ENCODE peak calls at places on chromosomes 4 and X, in six cellular contexts. One of them, this sample, is unnamed.

GRCh38 chr4:48575964-48576363 is 85.9 kb downstream of the ZAR1 start:
- DNase-seq in CD8-positive, alpha-beta T cell: no peak
- DNase-seq in NCI-H748 treated with DMSO at 0.1 percent for 48 hours: no peak
- DNase-seq in neural crest cell: no peak
- DNase-seq in NCI-H1105 treated with DMSO at 0.1 percent for 48 hours: no peak
- DNase-seq in posterior cingulate gyrus: no peak
- DNase-seq in this sample: no peak

GRCh38 chrX:1483843-1484637 is 31.3 kb upstream of the ASMTL start:
- DNase-seq in CD8-positive, alpha-beta T cell: no peak
- DNase-seq in NCI-H748 treated with DMSO at 0.1 percent for 48 hours: no peak
- DNase-seq in neural crest cell: no peak
- DNase-seq in NCI-H1105 treated with DMSO at 0.1 percent for 48 hours: no peak
- DNase-seq in posterior cingulate gyrus: no peak
- DNase-seq in this sample: no peak

GRCh38 chr4:55933611-55934010 is 15.1 kb upstream of the CEP135 start:
- DNase-seq in CD8-positive, alpha-beta T cell: no peak
- DNase-seq in NCI-H748 treated with DMSO at 0.1 percent for 48 hours: no peak
- DNase-seq in neural crest cell: no peak
- DNase-seq in NCI-H1105 treated with DMSO at 0.1 percent for 48 hours: no peak
- DNase-seq in posterior cingulate gyrus: no peak
- DNase-seq in this sample: no peak

GRCh38 chr4:10554694-10555093 is 97.5 kb upstream of the ZNF518B start:
- DNase-seq in CD8-positive, alpha-beta T cell: peak
- DNase-seq in NCI-H748 treated with DMSO at 0.1 percent for 48 hours: peak
- DNase-seq in neural crest cell: peak
- DNase-seq in NCI-H1105 treated with DMSO at 0.1 percent for 48 hours: peak
- DNase-seq in posterior cingulate gyrus: peak
- DNase-seq in this sample: peak

GRCh38 chr4:123096038-123096437 is 173.6 kb upstream of the NUDT6 start:
- DNase-seq in CD8-positive, alpha-beta T cell: no peak
- DNase-seq in NCI-H748 treated with DMSO at 0.1 percent for 48 hours: no peak
- DNase-seq in neural crest cell: no peak
- DNase-seq in NCI-H1105 treated with DMSO at 0.1 percent for 48 hours: no peak
- DNase-seq in posterior cingulate gyrus: no peak
- DNase-seq in this sample: peak

GRCh38 chr4:8602686-8603430 is 10.3 kb downstream of the CPZ start:
- DNase-seq in CD8-positive, alpha-beta T cell: no peak
- DNase-seq in NCI-H748 treated with DMSO at 0.1 percent for 48 hours: no peak
- DNase-seq in neural crest cell: no peak
- DNase-seq in NCI-H1105 treated with DMSO at 0.1 percent for 48 hours: no peak
- DNase-seq in posterior cingulate gyrus: no peak
- DNase-seq in this sample: no peak

GRCh38 chr4:99219479-99219878 is 433 bp upstream of the ADH6 start:
- DNase-seq in CD8-positive, alpha-beta T cell: no peak
- DNase-seq in NCI-H748 treated with DMSO at 0.1 percent for 48 hours: no peak
- DNase-seq in neural crest cell: no peak
- DNase-seq in NCI-H1105 treated with DMSO at 0.1 percent for 48 hours: no peak
- DNase-seq in posterior cingulate gyrus: no peak
- DNase-seq in this sample: no peak

GRCh38 chr4:37652747-37653527 is 33.2 kb downstream of the RELL1 start:
- DNase-seq in CD8-positive, alpha-beta T cell: no peak
- DNase-seq in NCI-H748 treated with DMSO at 0.1 percent for 48 hours: no peak
- DNase-seq in neural crest cell: no peak
- DNase-seq in NCI-H1105 treated with DMSO at 0.1 percent for 48 hours: no peak
- DNase-seq in posterior cingulate gyrus: no peak
- DNase-seq in this sample: no peak

This sample was measured in NCI-H526 treated with DMSO at 0.1 percent for 48 hours.